ENCODE peak calls at places on chromosomes 11 and 22, in seven cellular contexts. J is CD8-positive, alpha-beta T cell; D is SK-N-SH; R is coronary artery; A is IMR-90; X is fibroblast of mammary gland; G is fibroblast of lung. Q is an unnamed sample.

GRCh38 chr11:86775342-86775741 is 25.0 kb upstream of the PRSS23 start:
- DNase-seq in J (no peak), D (no peak), R (no peak), A (no peak), X (no peak), G (no peak), Q (no peak)

GRCh38 chr22:49195636-49196035 is 632.0 kb downstream of the BRD1 start:
- DNase-seq in J (no peak), D (no peak), R (no peak), A (no peak), X (no peak), G (no peak), Q (no peak)

GRCh38 chr22:35835267-35835997 is 117.8 kb downstream of the APOL5 start:
- DNase-seq in J (no peak), D (no peak), R (no peak), A (peak), X (peak), G (no peak), Q (peak)

GRCh38 chr11:38937709-38938108 is 2339.7 kb upstream of the RAG2 start:
- DNase-seq in J (no peak), D (no peak), R (no peak), A (no peak), X (no peak), G (no peak), Q (no peak)

GRCh38 chr22:22571862-22572261 is 12.8 kb upstream of the PRAME start:
- DNase-seq in J (no peak), D (no peak), R (no peak), A (no peak), X (no peak), G (no peak), Q (no peak)

GRCh38 chr11:133902506-133902905 is 54.3 kb downstream of the IGSF9B start:
- DNase-seq in J (no peak), D (no peak), R (no peak), A (no peak), X (no peak), G (no peak), Q (no peak)

GRCh38 chr11:122097419-122098001 is 18.5 kb downstream of the BLID start:
- DNase-seq in J (no peak), D (peak), R (no peak), A (peak), X (peak), G (peak), Q (peak)

GRCh38 chr22:46813816-46814597 is 51.6 kb downstream of the TBC1D22A start:
- DNase-seq in J (no peak), D (no peak), R (peak), A (peak), X (peak), G (peak), Q (peak)

GRCh38 chr11:2135648-2136201 is 3.5 kb downstream of the IGF2 start:
- DNase-seq in J (no peak), D (no peak), R (no peak), A (no peak), X (no peak), G (no peak), Q (no peak)

GRCh38 chr11:133946541-133947297 is 10.0 kb downstream of the IGSF9B start:
- DNase-seq in J (peak), D (peak), R (no peak), A (no peak), X (no peak), G (no peak), Q (no peak)

GRCh38 chr11:92154611-92155010 is 70.0 kb upstream of the FAT3 start:
- DNase-seq in J (no peak), D (no peak), R (no peak), A (no peak), X (no peak), G (no peak), Q (no peak)

GRCh38 chr11:118897721-118898310 is 14.1 kb downstream of the CXCR5 start:
- DNase-seq in J (no peak), D (no peak), R (no peak), A (no peak), X (no peak), G (no peak), Q (no peak)

GRCh38 chr11:118898400-118899295 is 15.0 kb downstream of the CXCR5 start:
- DNase-seq in J (no peak), D (no peak), R (no peak), A (no peak), X (no peak), G (no peak), Q (no peak)

GRCh38 chr11:118899706-118900360 is 16.1 kb downstream of the CXCR5 start:
- DNase-seq in J (peak), D (no peak), R (no peak), A (no peak), X (no peak), G (no peak), Q (no peak)

GRCh38 chr11:118900535-118901384 is 17.1 kb downstream of the CXCR5 start:
- DNase-seq in J (peak), D (no peak), R (no peak), A (no peak), X (no peak), G (no peak), Q (no peak)

DNA sequence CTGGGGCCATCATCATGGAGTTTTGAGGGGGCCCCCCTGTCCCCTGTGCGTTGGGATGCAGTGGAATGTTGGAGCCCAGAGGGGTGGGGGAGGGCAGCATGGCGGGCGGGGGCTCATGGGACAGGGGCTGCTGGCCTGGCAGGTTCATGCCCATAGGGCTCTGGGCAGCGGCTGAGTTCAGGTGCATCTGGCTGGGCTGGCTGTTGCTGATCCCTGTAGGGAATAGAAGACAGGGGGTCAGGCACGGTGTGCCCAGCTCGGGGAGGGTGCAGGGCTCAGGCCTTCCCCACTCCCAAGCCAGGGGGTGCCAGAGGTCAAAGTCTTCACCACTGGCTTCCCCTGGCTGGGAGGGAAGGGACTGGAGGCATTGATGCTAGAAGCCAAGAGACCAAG is 15.6 kb downstream of the CXCR5 start:
- DNase-seq in J (no peak), D (no peak), R (no peak), A (no peak), X (no peak), G (no peak), Q (no peak)
- TF ChIP-seq CTCF in J (no peak), D (no peak), R (no peak), A (no peak), X (no peak), G (no peak), Q (no peak)

DNA sequence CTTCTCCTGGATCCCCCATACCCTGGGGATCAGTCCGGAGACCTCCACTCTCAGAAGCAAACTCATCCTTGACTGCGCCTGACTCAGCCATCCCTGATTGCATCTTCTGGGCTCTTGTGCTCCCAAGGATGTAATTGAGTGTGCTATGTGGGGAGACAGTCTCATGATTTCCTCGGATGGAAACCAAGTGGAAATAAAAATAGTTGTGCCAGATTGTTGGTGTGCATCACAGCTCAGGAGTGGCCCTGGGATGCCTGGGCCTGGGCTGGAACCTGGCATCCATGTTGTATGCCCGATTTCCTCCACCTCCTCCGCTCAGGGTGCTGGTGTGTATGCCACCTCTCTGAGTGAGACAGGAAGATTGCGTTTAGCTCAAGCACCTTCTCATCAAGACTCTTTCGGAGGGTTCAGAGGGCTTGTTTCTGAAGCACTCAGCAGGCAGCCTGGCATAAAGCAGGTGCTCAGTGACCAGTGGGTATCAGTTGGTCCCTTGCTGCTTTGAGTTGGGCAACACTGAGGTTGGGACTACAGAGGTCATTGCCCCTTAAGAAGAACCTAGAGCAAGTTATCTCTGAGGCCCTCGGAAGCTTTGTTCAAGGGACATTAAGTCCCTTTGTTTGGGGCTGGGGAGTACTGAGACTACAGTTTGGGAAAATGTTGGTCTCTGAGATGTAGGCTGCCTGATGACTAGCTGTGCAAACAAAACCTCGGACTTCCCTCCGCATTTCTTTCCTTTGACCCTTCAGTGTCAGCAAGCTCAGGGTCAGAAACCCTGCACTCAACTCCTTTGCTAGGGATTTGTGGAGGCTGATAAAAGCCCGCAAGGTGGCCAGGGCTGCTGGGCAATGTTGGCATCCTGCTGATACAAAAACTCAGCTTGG is 24.8 kb upstream of the MICAL2 start:
- DNase-seq in J (no peak), D (no peak), R (no peak), A (peak), X (peak), G (peak), Q (peak)
- H3K4me3 ChIP-seq in J (no peak), D (peak), R (peak), A (no peak), X (no peak), G (no peak), Q (peak)

DNA sequence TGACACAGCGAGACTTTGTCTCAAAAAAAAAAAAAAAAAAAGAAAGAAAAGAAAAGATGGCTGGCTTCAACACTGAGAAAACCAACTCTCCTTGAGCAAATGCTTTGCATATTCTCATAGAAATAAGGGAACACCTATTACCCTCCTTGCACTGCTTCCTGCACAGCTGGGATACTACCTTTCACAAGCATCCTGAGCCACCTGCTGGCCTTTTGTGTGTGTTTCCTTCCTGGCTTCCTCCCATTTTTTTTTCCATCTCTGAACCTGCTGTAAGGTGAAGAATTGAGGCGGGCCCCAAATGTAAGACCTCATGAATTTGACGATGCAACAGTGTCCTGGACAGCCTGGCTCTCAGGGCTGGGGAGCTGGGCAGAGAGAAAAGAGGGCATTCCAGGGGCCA is 1.9 kb upstream of the RFPL3 start:
- DNase-seq in J (no peak), D (no peak), R (no peak), A (no peak), X (no peak), G (no peak), Q (no peak)
- TF ChIP-seq CTCF in J (no peak), D (peak), R (no peak), A (no peak), X (no peak), G (no peak), Q (no peak)

GRCh38 chr11:117874253-117874909 is 2.1 kb downstream of the FXYD6 start:
- DNase-seq in J (no peak), D (no peak), R (peak), A (no peak), X (no peak), G (no peak), Q (no peak)
- H3K4me3 ChIP-seq in J (no peak), D (no peak), R (peak), A (no peak), X (no peak), G (peak), Q (no peak)

DNA sequence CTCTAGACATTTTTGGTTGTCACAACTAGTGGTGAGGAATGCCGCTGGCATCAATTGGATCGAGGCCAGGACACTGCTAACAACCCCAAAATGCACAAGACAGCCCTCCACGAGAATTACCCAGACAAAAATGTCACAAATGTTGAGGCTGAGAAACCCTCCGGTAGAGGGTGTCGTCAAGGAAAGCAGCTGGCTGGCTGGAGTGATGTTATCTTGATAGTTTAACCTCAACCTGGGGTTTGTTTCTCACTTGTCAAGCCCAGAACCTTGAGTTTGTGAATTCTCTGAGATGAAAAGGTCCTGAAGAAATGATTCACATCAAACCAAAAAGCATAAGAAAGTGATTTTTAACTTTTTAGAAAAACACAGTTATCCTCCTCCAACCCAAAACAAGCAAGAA is 21.1 kb upstream of the TMPRSS13 start:
- DNase-seq in J (peak), D (no peak), R (no peak), A (no peak), X (no peak), G (no peak), Q (no peak)
- TF ChIP-seq CTCF in J (peak), D (peak), R (no peak), A (no peak), X (peak), G (no peak), Q (no peak)

DNA sequence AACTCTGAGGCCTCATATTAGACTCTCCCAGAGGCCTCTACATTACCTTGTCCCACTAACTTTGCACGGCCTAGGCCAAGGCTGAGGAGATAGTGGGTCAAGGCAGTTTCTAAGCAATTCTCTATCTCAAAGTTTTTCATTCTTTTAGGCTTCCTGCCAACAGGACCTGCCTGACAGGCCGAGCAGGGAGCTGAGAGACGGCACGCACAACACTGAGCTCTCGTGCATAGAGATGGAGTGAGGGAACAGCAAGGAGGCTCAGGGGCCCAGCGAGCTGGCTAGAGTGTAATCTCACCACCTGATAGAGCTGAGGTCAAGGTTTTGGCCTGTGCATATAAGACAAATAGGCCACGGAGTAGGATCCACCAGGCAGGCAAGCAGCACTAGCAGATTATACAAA is 2.0 kb downstream of the CYB5R2 start:
- DNase-seq in J (no peak), D (no peak), R (no peak), A (no peak), X (no peak), G (no peak), Q (no peak)
- H3K4me3 ChIP-seq in J (no peak), D (no peak), R (no peak), A (no peak), X (no peak), G (no peak), Q (no peak)

DNA sequence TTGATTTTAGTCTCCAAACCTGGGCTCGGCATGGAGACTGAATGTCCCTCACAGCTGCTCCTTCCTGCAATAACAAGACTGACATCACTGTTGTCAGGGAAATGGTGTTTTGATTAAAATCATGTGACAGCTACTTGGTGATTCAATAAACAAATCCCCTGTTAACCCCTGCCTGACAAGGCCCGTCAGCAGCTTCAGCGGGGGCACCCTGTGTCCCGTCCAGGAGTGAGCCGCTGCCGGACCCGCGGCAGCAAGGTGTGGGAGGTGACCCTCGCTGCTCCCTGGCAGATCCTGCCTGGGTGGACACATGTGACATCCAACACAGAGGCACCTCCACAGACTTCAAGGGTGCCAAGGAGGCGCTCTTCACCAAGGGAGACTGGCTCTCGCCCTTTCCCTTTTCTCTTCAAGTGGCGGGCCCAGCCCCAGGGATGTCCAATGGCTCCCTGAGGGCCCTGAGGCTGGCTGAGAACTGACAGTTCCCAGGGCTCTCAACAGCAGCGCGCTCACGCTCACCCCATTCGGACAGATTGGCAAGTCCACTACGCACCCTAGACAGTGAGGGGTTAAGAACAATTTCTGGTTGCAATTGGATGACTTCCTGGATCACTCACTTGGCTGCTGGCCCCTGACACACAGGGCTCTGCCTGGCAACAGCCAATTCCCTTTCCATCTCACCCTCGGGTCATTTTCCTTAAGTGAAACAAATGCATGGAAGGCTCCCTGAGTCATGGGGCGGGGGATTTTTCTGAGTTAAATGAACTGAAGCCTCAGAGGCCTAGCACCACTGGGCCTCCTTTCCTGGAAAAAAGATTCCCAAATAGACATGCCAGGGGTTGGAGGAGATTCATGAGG is 30.7 kb downstream of the PPP2R1B start:
- DNase-seq in J (no peak), D (peak), R (peak), A (peak), X (peak), G (peak), Q (peak)
- TF ChIP-seq CTCF in J (no peak), D (peak), R (no peak), A (peak), X (no peak), G (no peak), Q (peak)

GRCh38 chr11:27383645-27384044 is 20.6 kb upstream of the CCDC34 start:
- DNase-seq in J (no peak), D (no peak), R (no peak), A (no peak), X (no peak), G (no peak), Q (no peak)

GRCh38 chr11:27387362-27387761 is 24.3 kb upstream of the CCDC34 start:
- DNase-seq in J (no peak), D (no peak), R (no peak), A (no peak), X (no peak), G (no peak), Q (no peak)

GRCh38 chr11:27386176-27386575 is 23.2 kb upstream of the CCDC34 start:
- DNase-seq in J (no peak), D (no peak), R (no peak), A (no peak), X (peak), G (no peak), Q (peak)

GRCh38 chr11:27388001-27388400 is 25.0 kb upstream of the CCDC34 start:
- DNase-seq in J (no peak), D (no peak), R (no peak), A (no peak), X (no peak), G (peak), Q (no peak)

GRCh38 chr11:27385245-27385644 is 22.2 kb upstream of the CCDC34 start:
- DNase-seq in J (no peak), D (no peak), R (peak), A (peak), X (peak), G (peak), Q (peak)
- H3K4me3 ChIP-seq in J (no peak), D (no peak), R (peak), A (no peak), X (no peak), G (no peak), Q (peak)

Q was measured in AG10803.